ENCODE peak calls at places on chromosomes 5 and 9, in six cellular contexts. V is GM23338; A is fibroblast of lung; Y is hepatocyte; G is CD8-positive, alpha-beta T cell; L is A549. I is an unnamed sample.
A peak's percentile ranks its signal among the peaks of the same experiment; 100 is the strongest.

GRCh38 chr9:127793093-127793708 is 7.4 kb downstream of the CDK9 start:
- DNase-seq in V (no peak), A (no peak), Y (no peak), G (no peak), L (no peak), I (no peak)

GRCh38 chr5:161219816-161220215 is 326.7 kb downstream of the GABRB2 start:
- DNase-seq in V (no peak), A (no peak), Y (no peak), G (no peak), L (no peak), I (no peak)

GRCh38 chr5:88778736-88779135 is 104.2 kb downstream of the MEF2C start:
- DNase-seq in V (no peak), A (peak; percentile 11), Y (no peak), G (no peak), L (no peak), I (no peak)

GRCh38 chr5:149371296-149371962 is 7.7 kb downstream of the IL17B start:
- DNase-seq in V (peak; percentile 91), A (peak; percentile 33), Y (peak; percentile 81), G (peak; percentile 65), L (peak; percentile 81), I (peak; percentile 46)

GRCh38 chr5:54718647-54719046 is 201.1 kb downstream of the SNX18 start:
- DNase-seq in V (no peak), A (peak; percentile 60), Y (no peak), G (no peak), L (no peak), I (no peak)

GRCh38 chr5:172151661-172152210 is 36.3 kb downstream of the STK10 start:
- DNase-seq in V (no peak), A (no peak), Y (no peak), G (no peak), L (no peak), I (no peak)

GRCh38 chr5:142627371-142628217 is 58.3 kb downstream of the FGF1 start:
- DNase-seq in V (no peak), A (no peak), Y (no peak), G (no peak), L (no peak), I (no peak)

GRCh38 chr5:174398171-174398570 is 326.2 kb upstream of the MSX2 start:
- DNase-seq in V (no peak), A (no peak), Y (no peak), G (no peak), L (no peak), I (no peak)

GRCh38 chr9:130470269-130470668 is 25.5 kb downstream of the ASS1 start:
- DNase-seq in V (no peak), A (no peak), Y (no peak), G (no peak), L (no peak), I (no peak)

GRCh38 chr5:75049581-75050274 is 2.6 kb downstream of the GCNT4 start:
- DNase-seq in V (peak; percentile 90), A (peak; percentile 51), Y (peak; percentile 70), G (peak; percentile 69), L (peak; percentile 53), I (peak; percentile 78)

GRCh38 chr5:147460380-147460779 is 49.5 kb downstream of the DPYSL3 start:
- DNase-seq in V (no peak), A (no peak), Y (no peak), G (no peak), L (no peak), I (no peak)

GRCh38 chr5:144328980-144329379 is 158.3 kb downstream of the KCTD16 start:
- DNase-seq in V (no peak), A (no peak), Y (no peak), G (no peak), L (no peak), I (no peak)

GRCh38 chr5:75054110-75054930 is 2.0 kb upstream of the GCNT4 start:
- DNase-seq in V (peak; percentile 87), A (peak; percentile 71), Y (peak; percentile 51), G (no peak), L (no peak), I (no peak)

GRCh38 chr5:77282337-77283027 is 72.0 kb downstream of the PDE8B start:
- DNase-seq in V (peak; percentile 27), A (peak; percentile 50), Y (peak; percentile 43), G (no peak), L (no peak), I (no peak)

GRCh38 chr5:40220260-40220659 is 459.5 kb upstream of the PTGER4 start:
- DNase-seq in V (no peak), A (peak; percentile 58), Y (no peak), G (no peak), L (no peak), I (no peak)

GRCh38 chr9:107170801-107171200 is 112.3 kb upstream of the RAD23B start:
- DNase-seq in V (no peak), A (no peak), Y (no peak), G (no peak), L (no peak), I (no peak)

GRCh38 chr5:16932401-16932800 is 3.7 kb downstream of the MYO10 start:
- DNase-seq in V (no peak), A (no peak), Y (no peak), G (no peak), L (no peak), I (no peak)

GRCh38 chr5:1302258-1302657 is 7.4 kb upstream of the TERT start:
- DNase-seq in V (no peak), A (no peak), Y (no peak), G (no peak), L (no peak), I (no peak)

GRCh38 chr5:137022043-137022442 is 477.1 kb downstream of the SPOCK1 start:
- DNase-seq in V (no peak), A (peak; percentile 48), Y (no peak), G (no peak), L (no peak), I (no peak)

GRCh38 chr5:55694152-55694830 is 17.8 kb downstream of the SLC38A9 start:
- DNase-seq in V (peak; percentile 75), A (peak; percentile 32), Y (peak; percentile 34), G (no peak), L (no peak), I (no peak)

GRCh38 chr5:138370537-138370936 is 18.1 kb downstream of the KDM3B start:
- DNase-seq in V (no peak), A (peak; percentile 27), Y (no peak), G (no peak), L (no peak), I (no peak)
- H3K27ac ChIP-seq in V (no peak overlapping the region), A (no peak overlapping the region), Y (no peak overlapping the region), G (no peak overlapping the region), L (no peak overlapping the region), I (no peak overlapping the region)

GRCh38 chr5:126514159-126515141 is 80.6 kb downstream of the ALDH7A1 start:
- DNase-seq in V (no peak), A (peak; percentile 50), Y (no peak), G (no peak), L (no peak), I (no peak)

GRCh38 chr5:126513302-126513701 is 81.7 kb downstream of the ALDH7A1 start:
- DNase-seq in V (no peak), A (no peak), Y (no peak), G (no peak), L (no peak), I (no peak)

GRCh38 chr5:126513703-126514102 is 81.3 kb downstream of the ALDH7A1 start:
- DNase-seq in V (no peak), A (no peak), Y (no peak), G (no peak), L (no peak), I (no peak)

GRCh38 chr5:126511961-126512360 is 83.1 kb downstream of the ALDH7A1 start:
- DNase-seq in V (no peak), A (no peak), Y (no peak), G (no peak), L (no peak), I (no peak)

DNA sequence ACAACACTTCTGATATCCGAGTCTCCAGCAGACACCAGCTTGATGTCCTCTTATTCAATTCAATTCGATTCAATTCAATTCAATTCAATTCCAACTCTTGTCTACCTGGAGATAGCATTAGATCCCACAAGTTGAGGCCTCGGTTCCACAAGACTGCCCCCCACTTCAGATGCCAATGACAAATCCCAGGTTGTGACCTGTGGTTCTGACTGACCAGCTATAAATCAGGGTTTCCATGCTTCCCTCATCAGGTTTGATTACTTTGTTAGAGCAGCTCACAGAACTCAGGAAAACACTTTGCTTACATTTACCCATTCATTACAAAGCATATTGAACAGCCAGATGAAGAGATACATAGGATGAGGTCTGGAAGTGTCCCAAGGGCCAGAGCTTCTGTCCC is 82.6 kb downstream of the ALDH7A1 start:
- DNase-seq in V (no peak), A (no peak), Y (no peak), G (no peak), L (no peak), I (no peak)
- H3K27ac ChIP-seq in V (no peak overlapping the region), A (no peak overlapping the region), Y (no peak overlapping the region), G (no peak overlapping the region), L (no peak overlapping the region), I (no peak overlapping the region)

GRCh38 chr9:14992025-14992424 is 81.8 kb upstream of the FREM1 start:
- DNase-seq in V (no peak), A (no peak), Y (no peak), G (no peak), L (no peak), I (peak; percentile 58)
- H3K27ac ChIP-seq in V (no peak overlapping the region), A (no peak overlapping the region), Y (peak overlapping the region; percentile 54), G (no peak overlapping the region), L (no peak overlapping the region), I (peak overlapping the region; percentile 9)

GRCh38 chr5:134100283-134101011 is 14.0 kb upstream of the TCF7 start:
- DNase-seq in V (peak; percentile 60), A (peak; percentile 73), Y (peak; percentile 63), G (peak; percentile 91), L (no peak), I (no peak)
- H3K27ac ChIP-seq in V (peak overlapping the region; percentile 20), A (no peak overlapping the region), Y (peak overlapping the region; percentile 44), G (peak overlapping the region; percentile 46), L (no peak overlapping the region), I (peak overlapping the region; percentile 80)

I was measured in naive thymus-derived CD4-positive, alpha-beta T cell.